ENCODE peak calls at places on chromosomes 11 and 22, in seven cellular contexts. One of them, this sample, is unnamed.

GRCh38 chr11:15972838-15973237 is 383.5 kb downstream of the SOX6 start:
- DNase-seq in endothelial cell of umbilical vein: no peak
- DNase-seq in transverse colon: no peak
- DNase-seq in K562: no peak
- DNase-seq in suprapubic skin: no peak
- DNase-seq in esophagus muscularis mucosa: no peak
- DNase-seq in HCT116: no peak
- DNase-seq in this sample: no peak

GRCh38 chr11:44731685-44732411 is 5.1 kb downstream of the TSPAN18 start:
- DNase-seq in endothelial cell of umbilical vein: peak
- DNase-seq in transverse colon: no peak
- DNase-seq in K562: peak
- DNase-seq in suprapubic skin: no peak
- DNase-seq in esophagus muscularis mucosa: no peak
- DNase-seq in HCT116: no peak
- DNase-seq in this sample: no peak

GRCh38 chr22:27754247-27754887 is 47.2 kb downstream of the MN1 start:
- DNase-seq in endothelial cell of umbilical vein: no peak
- DNase-seq in transverse colon: no peak
- DNase-seq in K562: peak
- DNase-seq in suprapubic skin: no peak
- DNase-seq in esophagus muscularis mucosa: no peak
- DNase-seq in HCT116: no peak
- DNase-seq in this sample: no peak

GRCh38 chr11:66728760-66729385 is at the start of gene SPTBN2:
- DNase-seq in endothelial cell of umbilical vein: no peak
- DNase-seq in transverse colon: peak
- DNase-seq in K562: peak
- DNase-seq in suprapubic skin: no peak
- DNase-seq in esophagus muscularis mucosa: no peak
- DNase-seq in HCT116: no peak
- DNase-seq in this sample: no peak

GRCh38 chr11:73335204-73335923 is 27.3 kb downstream of the ARHGEF17 start:
- DNase-seq in endothelial cell of umbilical vein: peak
- DNase-seq in transverse colon: peak
- DNase-seq in K562: peak
- DNase-seq in suprapubic skin: peak
- DNase-seq in esophagus muscularis mucosa: no peak
- DNase-seq in HCT116: peak
- DNase-seq in this sample: peak

GRCh38 chr22:43421914-43422615 is 10.3 kb downstream of the MPPED1 start:
- DNase-seq in endothelial cell of umbilical vein: no peak
- DNase-seq in transverse colon: no peak
- DNase-seq in K562: no peak
- DNase-seq in suprapubic skin: no peak
- DNase-seq in esophagus muscularis mucosa: no peak
- DNase-seq in HCT116: no peak
- DNase-seq in this sample: no peak

GRCh38 chr11:88827018-88827676 is 238.6 kb downstream of the GRM5 start:
- DNase-seq in endothelial cell of umbilical vein: no peak
- DNase-seq in transverse colon: no peak
- DNase-seq in K562: no peak
- DNase-seq in suprapubic skin: no peak
- DNase-seq in esophagus muscularis mucosa: no peak
- DNase-seq in HCT116: no peak
- DNase-seq in this sample: no peak

GRCh38 chr11:125343732-125344131 is 152.3 kb downstream of the FEZ1 start:
- DNase-seq in endothelial cell of umbilical vein: no peak
- DNase-seq in transverse colon: no peak
- DNase-seq in K562: no peak
- DNase-seq in suprapubic skin: no peak
- DNase-seq in esophagus muscularis mucosa: no peak
- DNase-seq in HCT116: no peak
- DNase-seq in this sample: no peak

GRCh38 chr11:131666617-131667016 is 296.2 kb downstream of the NTM start:
- DNase-seq in endothelial cell of umbilical vein: no peak
- DNase-seq in transverse colon: no peak
- DNase-seq in K562: no peak
- DNase-seq in suprapubic skin: peak
- DNase-seq in esophagus muscularis mucosa: no peak
- DNase-seq in HCT116: no peak
- DNase-seq in this sample: no peak

GRCh38 chr11:69040581-69041260 is 8.0 kb upstream of the TPCN2 start:
- DNase-seq in endothelial cell of umbilical vein: no peak
- DNase-seq in transverse colon: no peak
- DNase-seq in K562: peak
- DNase-seq in suprapubic skin: no peak
- DNase-seq in esophagus muscularis mucosa: no peak
- DNase-seq in HCT116: no peak
- DNase-seq in this sample: no peak

GRCh38 chr11:111908639-111909305 is 2.8 kb downstream of the CRYAB start:
- DNase-seq in endothelial cell of umbilical vein: no peak
- DNase-seq in transverse colon: no peak
- DNase-seq in K562: no peak
- DNase-seq in suprapubic skin: no peak
- DNase-seq in esophagus muscularis mucosa: no peak
- DNase-seq in HCT116: no peak
- DNase-seq in this sample: no peak

GRCh38 chr11:133936551-133936950 is 20.2 kb downstream of the IGSF9B start:
- DNase-seq in endothelial cell of umbilical vein: no peak
- DNase-seq in transverse colon: no peak
- DNase-seq in K562: no peak
- DNase-seq in suprapubic skin: no peak
- DNase-seq in esophagus muscularis mucosa: no peak
- DNase-seq in HCT116: no peak
- DNase-seq in this sample: no peak

GRCh38 chr11:86798988-86799387 is 1.4 kb upstream of the PRSS23 start:
- DNase-seq in endothelial cell of umbilical vein: peak
- DNase-seq in transverse colon: no peak
- DNase-seq in K562: no peak
- DNase-seq in suprapubic skin: no peak
- DNase-seq in esophagus muscularis mucosa: no peak
- DNase-seq in HCT116: no peak
- DNase-seq in this sample: no peak

GRCh38 chr22:44680481-44680894 is 21.5 kb upstream of the PRR5 start:
- DNase-seq in endothelial cell of umbilical vein: no peak
- DNase-seq in transverse colon: no peak
- DNase-seq in K562: no peak
- DNase-seq in suprapubic skin: no peak
- DNase-seq in esophagus muscularis mucosa: no peak
- DNase-seq in HCT116: no peak
- DNase-seq in this sample: no peak

GRCh38 chr11:61832758-61833157 is 4.7 kb downstream of the FADS2 start:
- DNase-seq in endothelial cell of umbilical vein: no peak
- DNase-seq in transverse colon: no peak
- DNase-seq in K562: no peak
- DNase-seq in suprapubic skin: no peak
- DNase-seq in esophagus muscularis mucosa: no peak
- DNase-seq in HCT116: no peak
- DNase-seq in this sample: no peak

GRCh38 chr11:63762662-63763505 is 5.7 kb downstream of the ZFTA start:
- DNase-seq in endothelial cell of umbilical vein: peak
- DNase-seq in transverse colon: peak
- DNase-seq in K562: no peak
- DNase-seq in suprapubic skin: no peak
- DNase-seq in esophagus muscularis mucosa: no peak
- DNase-seq in HCT116: no peak
- DNase-seq in this sample: no peak

GRCh38 chr11:66891849-66892660 is 35.2 kb downstream of the LRFN4 start:
- DNase-seq in endothelial cell of umbilical vein: peak
- DNase-seq in transverse colon: peak
- DNase-seq in K562: peak
- DNase-seq in suprapubic skin: no peak
- DNase-seq in esophagus muscularis mucosa: no peak
- DNase-seq in HCT116: peak
- DNase-seq in this sample: peak

GRCh38 chr11:69089258-69089657 is 40.5 kb downstream of the TPCN2 start:
- DNase-seq in endothelial cell of umbilical vein: peak
- DNase-seq in transverse colon: no peak
- DNase-seq in K562: peak
- DNase-seq in suprapubic skin: no peak
- DNase-seq in esophagus muscularis mucosa: no peak
- DNase-seq in HCT116: no peak
- DNase-seq in this sample: no peak

GRCh38 chr11:115613986-115614625 is 109.9 kb upstream of the CADM1 start:
- DNase-seq in endothelial cell of umbilical vein: no peak
- DNase-seq in transverse colon: no peak
- DNase-seq in K562: no peak
- DNase-seq in suprapubic skin: no peak
- DNase-seq in esophagus muscularis mucosa: no peak
- DNase-seq in HCT116: no peak
- DNase-seq in this sample: no peak

GRCh38 chr11:88357323-88358039 is 19.9 kb upstream of the CTSC start:
- DNase-seq in endothelial cell of umbilical vein: no peak
- DNase-seq in transverse colon: no peak
- DNase-seq in K562: peak
- DNase-seq in suprapubic skin: no peak
- DNase-seq in esophagus muscularis mucosa: no peak
- DNase-seq in HCT116: no peak
- DNase-seq in this sample: no peak

GRCh38 chr11:115535781-115536180 is 31.6 kb upstream of the CADM1 start:
- DNase-seq in endothelial cell of umbilical vein: no peak
- DNase-seq in transverse colon: no peak
- DNase-seq in K562: no peak
- DNase-seq in suprapubic skin: no peak
- DNase-seq in esophagus muscularis mucosa: no peak
- DNase-seq in HCT116: no peak
- DNase-seq in this sample: no peak

GRCh38 chr11:60334005-60334620 is 7.1 kb downstream of the MS4A6E start:
- DNase-seq in endothelial cell of umbilical vein: peak
- DNase-seq in transverse colon: peak
- DNase-seq in K562: peak
- DNase-seq in suprapubic skin: no peak
- DNase-seq in esophagus muscularis mucosa: no peak
- DNase-seq in HCT116: peak
- DNase-seq in this sample: peak

GRCh38 chr22:20945578-20945934 is 21.5 kb upstream of the AIFM3 start:
- DNase-seq in endothelial cell of umbilical vein: no peak
- DNase-seq in transverse colon: no peak
- DNase-seq in K562: no peak
- DNase-seq in suprapubic skin: no peak
- DNase-seq in esophagus muscularis mucosa: no peak
- DNase-seq in HCT116: no peak
- DNase-seq in this sample: no peak

GRCh38 chr11:1746516-1746931 is 3.9 kb downstream of the IFITM10 start:
- DNase-seq in endothelial cell of umbilical vein: no peak
- DNase-seq in transverse colon: peak
- DNase-seq in K562: no peak
- DNase-seq in suprapubic skin: peak
- DNase-seq in esophagus muscularis mucosa: no peak
- DNase-seq in HCT116: no peak
- DNase-seq in this sample: no peak
- TF ChIP-seq POLR2AphosphoS5 in endothelial cell of umbilical vein: no peak
- TF ChIP-seq POLR2AphosphoS5 in transverse colon: no peak
- TF ChIP-seq POLR2AphosphoS5 in K562: no peak
- TF ChIP-seq POLR2AphosphoS5 in suprapubic skin: no peak
- TF ChIP-seq POLR2AphosphoS5 in esophagus muscularis mucosa: no peak
- TF ChIP-seq POLR2AphosphoS5 in HCT116: no peak
- TF ChIP-seq POLR2AphosphoS5 in this sample: no peak

DNA sequence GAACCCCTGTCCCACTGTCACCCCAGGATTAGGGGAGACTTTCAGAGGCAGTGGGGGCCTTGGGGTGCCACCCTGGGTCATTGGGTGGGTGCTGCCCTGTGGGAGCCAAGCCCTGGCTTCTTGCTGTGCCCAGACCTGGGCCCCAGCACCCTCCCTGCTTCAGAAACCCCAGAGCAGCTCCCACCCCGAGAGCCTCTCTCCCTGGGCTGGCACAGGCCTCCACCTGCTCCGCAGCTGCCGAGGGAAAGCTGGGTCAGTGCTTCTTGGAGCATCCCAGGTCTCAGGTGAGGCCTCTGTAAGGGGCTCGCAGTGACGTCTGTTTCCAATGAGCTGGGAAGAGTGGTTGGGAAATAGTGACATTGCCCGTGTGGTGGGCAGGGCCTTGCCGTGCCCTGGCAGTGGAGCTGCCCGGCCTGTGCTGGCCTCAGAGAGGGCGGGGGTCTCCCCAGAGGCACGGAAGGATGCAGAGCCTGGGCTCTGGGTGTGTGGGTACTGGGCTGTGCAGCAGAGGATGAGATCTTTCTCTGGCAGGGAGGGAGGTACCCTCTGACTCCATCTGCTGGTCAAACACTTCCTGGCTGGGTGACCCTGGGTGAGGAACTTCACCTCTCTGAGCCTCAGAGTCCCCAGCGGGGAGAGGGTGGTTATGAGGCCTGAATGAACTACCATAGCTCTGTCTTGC is 23.0 kb downstream of the C22orf23 start:
- DNase-seq in endothelial cell of umbilical vein: no peak
- DNase-seq in transverse colon: no peak
- DNase-seq in K562: no peak
- DNase-seq in suprapubic skin: no peak
- DNase-seq in esophagus muscularis mucosa: no peak
- DNase-seq in HCT116: no peak
- DNase-seq in this sample: peak
- TF ChIP-seq POLR2AphosphoS5 in endothelial cell of umbilical vein: no peak
- TF ChIP-seq POLR2AphosphoS5 in transverse colon: no peak
- TF ChIP-seq POLR2AphosphoS5 in K562: no peak
- TF ChIP-seq POLR2AphosphoS5 in suprapubic skin: no peak
- TF ChIP-seq POLR2AphosphoS5 in esophagus muscularis mucosa: peak
- TF ChIP-seq POLR2AphosphoS5 in HCT116: no peak
- TF ChIP-seq POLR2AphosphoS5 in this sample: no peak

DNA sequence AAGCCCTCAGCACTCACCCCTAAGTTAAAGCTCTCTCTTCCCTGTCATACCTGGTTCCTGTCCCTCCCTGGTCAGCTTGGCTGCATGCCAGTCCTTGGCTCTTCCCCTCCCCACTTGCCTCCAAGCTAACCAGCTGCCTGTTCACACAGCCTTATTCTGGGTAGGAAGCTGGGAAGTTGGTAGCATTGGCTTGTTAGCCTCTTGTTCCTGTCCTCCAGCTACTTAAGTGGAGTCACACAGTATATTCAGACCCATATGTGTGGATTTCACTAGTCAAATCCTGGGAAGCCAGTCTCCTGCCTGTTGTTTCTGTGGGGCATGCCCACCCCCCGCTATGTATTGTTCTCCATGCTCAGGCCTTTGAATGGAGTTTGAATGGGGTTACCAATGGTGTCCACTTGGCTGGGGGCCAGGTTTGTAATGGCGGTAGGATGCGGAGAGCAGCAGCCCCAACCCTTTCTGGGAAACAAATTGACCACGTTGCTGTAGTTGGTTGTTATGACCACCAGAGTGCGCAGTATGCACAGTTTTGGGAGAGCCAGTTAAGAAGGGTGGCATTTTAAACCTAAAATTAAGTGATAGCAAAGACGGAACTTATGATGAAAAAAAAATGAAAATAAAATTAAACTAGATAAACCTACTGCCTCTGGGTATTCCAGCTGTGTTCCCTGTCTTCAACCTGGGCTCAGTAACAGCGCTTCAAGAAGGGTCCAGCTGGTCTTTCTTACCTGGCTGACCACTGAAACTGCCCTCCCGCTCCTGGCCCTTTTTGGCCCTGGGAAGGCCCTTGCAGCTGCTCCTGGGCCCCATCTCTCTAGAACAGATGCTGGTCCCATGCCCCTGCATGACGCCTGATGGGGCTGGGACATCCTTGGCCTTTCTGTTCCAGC is 10.7 kb upstream of the RPS3 start:
- DNase-seq in endothelial cell of umbilical vein: peak
- DNase-seq in transverse colon: peak
- DNase-seq in K562: peak
- DNase-seq in suprapubic skin: no peak
- DNase-seq in esophagus muscularis mucosa: no peak
- DNase-seq in HCT116: peak
- DNase-seq in this sample: peak
- TF ChIP-seq POLR2AphosphoS5 in endothelial cell of umbilical vein: no peak
- TF ChIP-seq POLR2AphosphoS5 in transverse colon: no peak
- TF ChIP-seq POLR2AphosphoS5 in K562: no peak
- TF ChIP-seq POLR2AphosphoS5 in suprapubic skin: no peak
- TF ChIP-seq POLR2AphosphoS5 in esophagus muscularis mucosa: no peak
- TF ChIP-seq POLR2AphosphoS5 in HCT116: no peak
- TF ChIP-seq POLR2AphosphoS5 in this sample: no peak

GRCh38 chr11:58024601-58025091 is 965 bp downstream of the OR9Q1 start:
- DNase-seq in endothelial cell of umbilical vein: peak
- DNase-seq in transverse colon: peak
- DNase-seq in K562: no peak
- DNase-seq in suprapubic skin: no peak
- DNase-seq in esophagus muscularis mucosa: no peak
- DNase-seq in HCT116: no peak
- DNase-seq in this sample: no peak
- TF ChIP-seq POLR2AphosphoS5 in endothelial cell of umbilical vein: peak
- TF ChIP-seq POLR2AphosphoS5 in transverse colon: no peak
- TF ChIP-seq POLR2AphosphoS5 in K562: no peak
- TF ChIP-seq POLR2AphosphoS5 in suprapubic skin: no peak
- TF ChIP-seq POLR2AphosphoS5 in esophagus muscularis mucosa: peak
- TF ChIP-seq POLR2AphosphoS5 in HCT116: no peak
- TF ChIP-seq POLR2AphosphoS5 in this sample: no peak